ENCODE peak calls at places on chromosomes 3 and 15, in five cellular contexts. R is tibial artery, F is ascending aorta, Y is uterus, Q is neural progenitor cell. I is an unnamed sample. For H3K4me1 and H3K9me3, the result is how much of the 10 kb centered on the place peaks cover.

GRCh38 chr3:27244374-27244773 is 124.8 kb downstream of the NEK10 start:
- DNase-seq in R (no peak), F (no peak), Y (no peak), Q (no peak), I (no peak)

GRCh38 chr15:97992831-97993230 is 32.3 kb downstream of the ARRDC4 start:
- DNase-seq in F (no peak), Q (no peak), R (no peak), Y (no peak), I (no peak)

GRCh38 chr3:131694351-131694750 is 191.6 kb upstream of the MRPL3 start:
- DNase-seq in R (no peak), F (no peak), Q (no peak), Y (no peak), I (no peak)

GRCh38 chr15:77266708-77267387 is 153.1 kb downstream of the PEAK1 start:
- DNase-seq in Q (peak), R (no peak), Y (no peak), F (no peak), I (no peak)

GRCh38 chr15:41926184-41927056 is 32.6 kb upstream of the SPTBN5 start:
- DNase-seq in R (no peak), Q (no peak), F (no peak), Y (no peak), I (no peak)

GRCh38 chr15:70264014-70264492 is 166.3 kb upstream of the TLE3 start:
- DNase-seq in Y (peak), R (no peak), F (no peak), Q (peak), I (no peak)

GRCh38 chr3:188349963-188350332 is 196.0 kb downstream of the LPP start:
- DNase-seq in Q (no peak), Y (no peak), F (no peak), R (no peak), I (no peak)

GRCh38 chr15:26971303-26972018 is 480 bp downstream of the GABRG3 start:
- DNase-seq in Y (no peak), R (no peak), Q (peak), F (no peak), I (no peak)

GRCh38 chr3:141477224-141477623 is 9.6 kb upstream of the RASA2 start:
- DNase-seq in R (no peak), Q (no peak), F (no peak), Y (no peak), I (no peak)

GRCh38 chr3:156551261-156551660 is 3.7 kb downstream of the SSR3 start:
- DNase-seq in Q (no peak), Y (no peak), F (no peak), R (no peak), I (no peak)

GRCh38 chr3:184489457-184489856 is 72.1 kb upstream of the EPHB3 start:
- DNase-seq in F (no peak), R (no peak), Q (no peak), Y (no peak), I (no peak)

GRCh38 chr15:36972704-36973103 is 127.6 kb downstream of the MEIS2 start:
- DNase-seq in F (no peak), R (no peak), Y (no peak), Q (no peak), I (no peak)

GRCh38 chr3:39808467-39809180 is 785 bp upstream of the MYRIP start:
- DNase-seq in F (no peak), Y (no peak), Q (peak), R (no peak), I (no peak)

GRCh38 chr3:98855811-98856400 is 45.6 kb downstream of the DCBLD2 start:
- DNase-seq in F (no peak), Q (no peak), Y (no peak), R (no peak), I (no peak)

GRCh38 chr15:24933716-24934115 is 21.1 kb upstream of the SNRPN start:
- DNase-seq in Q (no peak), F (no peak), R (no peak), Y (no peak), I (no peak)

GRCh38 chr3:65703820-65704219 is 334.9 kb downstream of the MAGI1 start:
- DNase-seq in R (no peak), F (no peak), Y (no peak), Q (no peak), I (no peak)

GRCh38 chr3:77599948-77600347 is 560.0 kb downstream of the ROBO2 start:
- DNase-seq in Q (no peak), F (no peak), R (no peak), Y (no peak), I (no peak)

DNA sequence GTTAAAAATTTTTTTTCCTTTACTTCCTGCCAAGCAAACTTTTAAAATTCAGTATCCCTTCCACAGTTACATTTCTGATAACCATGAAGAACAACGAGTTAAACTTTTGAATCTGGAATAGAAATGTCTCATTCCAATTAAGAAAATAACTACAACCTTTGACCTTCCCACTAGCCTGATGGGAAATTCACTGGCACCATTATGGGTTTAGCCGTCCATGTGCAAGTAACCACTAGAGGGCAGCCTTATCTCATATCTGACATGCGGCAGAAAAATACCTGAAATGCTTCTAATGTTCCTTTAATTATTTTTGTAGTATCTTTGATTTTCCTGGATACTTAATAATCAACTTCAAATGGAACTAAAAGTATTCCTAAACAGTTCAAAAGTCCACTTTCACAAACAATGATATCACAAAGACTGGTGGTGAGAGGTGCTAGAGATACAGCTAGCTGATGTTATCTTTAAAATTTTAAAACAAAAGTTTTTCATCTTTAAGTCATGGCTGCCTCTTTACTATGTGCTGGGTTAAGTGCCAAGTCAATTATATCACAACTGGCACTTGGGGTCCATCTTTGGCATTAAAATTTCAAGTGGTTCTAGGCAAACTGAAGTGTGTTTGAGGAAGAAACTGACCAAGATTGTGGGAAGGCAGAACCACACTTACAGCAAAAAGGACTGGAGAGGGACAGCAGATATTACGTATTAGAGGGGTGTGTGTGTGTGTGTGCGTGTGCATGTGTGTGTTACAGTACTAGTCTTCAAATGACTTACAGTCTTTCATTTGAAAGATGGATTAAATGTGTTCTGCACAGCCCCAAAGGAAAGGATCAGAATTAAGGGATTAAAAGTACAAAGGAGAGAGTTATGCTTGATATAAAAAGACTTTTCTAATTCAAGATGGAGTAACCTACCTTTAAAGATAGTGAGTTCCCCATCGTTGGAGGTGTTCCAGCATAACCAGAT is 107.1 kb upstream of the ICE2 start:
- DNase-seq in Y (peak), Q (peak), R (no peak), F (no peak), I (no peak)
- H3K4me1 ChIP-seq in Y (under half), Q (under half), R (under half), F (under half), I (under half)

GRCh38 chr15:46061002-46061401 is 426.2 kb downstream of the SQOR start:
- DNase-seq in F (no peak), R (no peak), Y (no peak), Q (no peak), I (no peak)

DNA sequence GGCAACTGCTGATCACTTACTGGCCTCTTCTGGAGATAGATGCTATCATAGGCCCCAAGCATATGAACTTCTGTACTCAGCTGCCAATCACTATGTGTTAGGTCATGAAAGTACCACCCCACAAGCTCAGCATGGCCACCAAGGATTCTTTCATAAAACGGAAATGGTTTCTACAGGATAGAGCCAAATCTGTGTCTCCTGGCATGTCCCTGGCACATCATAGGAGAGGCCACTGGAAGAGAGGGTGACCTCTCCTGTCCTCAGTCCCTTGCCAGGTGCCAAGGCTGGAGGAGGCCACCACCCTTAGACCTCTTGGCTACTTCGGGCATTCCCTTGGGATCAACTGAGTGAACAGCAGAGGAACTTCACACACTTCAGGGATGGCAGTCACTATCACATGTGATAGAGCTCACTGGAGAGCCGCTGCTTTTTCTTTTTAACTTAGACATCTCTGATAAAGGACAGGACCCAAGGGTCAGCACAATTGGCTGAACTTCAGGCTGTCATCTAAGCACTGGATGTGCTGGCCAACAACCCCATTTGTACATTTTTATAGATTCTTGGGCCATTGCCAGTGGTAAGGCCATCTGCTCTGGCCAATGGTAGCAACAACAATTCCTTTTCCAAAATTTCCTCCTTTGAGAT is 425.2 kb downstream of the SQOR start:
- DNase-seq in F (no peak), Y (peak), R (no peak), Q (no peak), I (no peak)
- H3K9me3 ChIP-seq in F (under half), Y (under half), R (under half), Q (under half), I (under half)

DNA sequence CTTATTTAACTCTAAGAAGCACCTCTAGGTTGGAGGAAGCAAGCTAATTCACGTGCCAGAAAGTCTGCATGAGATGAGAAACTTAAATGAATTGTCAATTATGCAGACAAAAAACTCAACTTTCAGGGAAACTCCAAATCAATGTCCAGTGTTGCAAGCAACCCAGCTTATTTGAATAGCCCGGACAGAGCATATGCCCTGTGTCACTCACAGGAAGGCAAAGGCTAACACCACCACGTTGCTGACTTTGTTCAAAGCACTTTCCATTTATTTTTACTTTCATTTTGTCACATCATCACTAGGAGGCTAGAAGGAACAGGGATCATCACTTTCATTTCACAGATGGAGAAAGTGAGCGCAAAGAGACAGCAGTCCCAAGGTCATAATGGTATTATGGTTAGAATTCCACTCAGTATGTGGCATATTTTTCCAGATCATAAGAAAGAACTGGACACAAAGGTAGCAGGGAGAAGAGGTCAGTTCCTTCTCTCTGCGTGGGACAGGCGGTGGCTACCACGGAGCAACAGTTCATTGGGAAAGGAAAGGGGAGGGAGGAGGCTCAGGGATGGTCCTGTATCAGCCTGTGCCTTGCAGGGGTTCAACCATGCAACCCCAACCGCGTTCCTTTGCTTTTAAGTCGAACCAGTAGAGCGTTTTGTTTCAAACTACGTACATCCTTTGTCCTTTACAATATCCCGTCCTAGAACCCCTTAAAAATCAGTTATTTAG is 1.2 kb downstream of the HEG1 start:
- DNase-seq in Y (no peak), R (no peak), F (no peak), Q (peak), I (no peak)
- H3K4me1 ChIP-seq in Y (under half), R (half or more), F (under half), Q (half or more), I (under half)

GRCh38 chr15:87419341-87419740 is 837.2 kb downstream of the NTRK3 start:
- DNase-seq in Q (no peak), Y (no peak), R (no peak), F (no peak), I (no peak)
- H3K9me3 ChIP-seq in Q (under half), Y (under half), R (under half), F (under half), I (under half)

GRCh38 chr3:149579838-149580542 is 77.8 kb downstream of the WWTR1 start:
- DNase-seq in F (no peak), Q (no peak), R (no peak), Y (no peak), I (no peak)
- H3K4me1 ChIP-seq in F (under half), Q (under half), R (half or more), Y (under half), I (under half)

GRCh38 chr3:105585-105984 is 91.0 kb upstream of the CHL1 start:
- DNase-seq in F (no peak), Y (no peak), Q (peak), R (no peak), I (no peak)
- H3K9me3 ChIP-seq in F (under half), Y (under half), Q (under half), R (under half), I (under half)

GRCh38 chr3:112637700-112638099 is 3.2 kb downstream of the CCDC80 start:
- DNase-seq in R (no peak), F (no peak), Y (peak), Q (no peak), I (no peak)
- H3K4me1 ChIP-seq in R (half or more), F (under half), Y (under half), Q (half or more), I (under half)

GRCh38 chr3:127252446-127252845 is 35.4 kb downstream of the PRR20G start:
- DNase-seq in R (no peak), F (no peak), Y (no peak), Q (no peak), I (no peak)

GRCh38 chr3:127253491-127253890 is 34.4 kb downstream of the PRR20G start:
- DNase-seq in R (no peak), Q (no peak), F (no peak), Y (no peak), I (no peak)

GRCh38 chr3:127254001-127254400 is 33.8 kb downstream of the PRR20G start:
- DNase-seq in F (no peak), Q (no peak), Y (no peak), R (no peak), I (no peak)

GRCh38 chr3:127247292-127247691 is 40.6 kb downstream of the PRR20G start:
- DNase-seq in Q (no peak), R (no peak), Y (no peak), F (no peak), I (no peak)

DNA sequence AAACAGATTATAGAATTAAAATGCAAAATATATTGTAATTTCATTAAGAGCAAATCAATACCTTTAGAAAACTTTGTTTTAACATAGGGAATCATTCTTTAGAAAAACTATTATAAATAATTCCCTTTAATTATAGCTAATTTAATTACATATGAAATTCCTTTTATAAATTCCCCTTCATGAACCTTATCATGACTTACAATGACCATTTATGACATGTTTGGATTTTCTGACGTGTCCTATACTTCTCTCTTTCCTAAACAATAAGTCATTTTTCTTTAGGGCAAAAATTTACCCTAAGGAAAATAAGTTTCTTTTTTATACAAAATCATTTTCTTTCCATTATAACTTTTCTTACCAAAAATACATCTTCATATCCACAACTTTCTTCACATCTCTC is 37.8 kb downstream of the PRR20G start:
- DNase-seq in F (no peak), Q (no peak), Y (no peak), R (no peak), I (no peak)
- H3K9me3 ChIP-seq in F (under half), Q (under half), Y (under half), R (under half), I (under half)

I was measured in iPS DF 6.9.